ENCODE peak calls at places on chromosomes 16 and 17, in five cellular contexts. X is gastrocnemius medialis, I is OCI-LY7, U is left ventricle myocardium inferior, Y is fibroblast of lung. W is an unnamed sample. For H3K4me1, the result is how much of the 10 kb centered on the place peaks cover.

GRCh38 chr17:63332286-63332685 is 113.8 kb downstream of the CYB561 start:
- DNase-seq in X (no peak), I (no peak), U (no peak), Y (peak), W (no peak)

GRCh38 chr16:66918803-66919568 is at the start of gene CDH16:
- DNase-seq in X (no peak), I (no peak), U (no peak), Y (no peak), W (no peak)

GRCh38 chr17:50381260-50381815 is 8.3 kb downstream of the EME1 start:
- DNase-seq in X (no peak), I (no peak), U (no peak), Y (no peak), W (no peak)

GRCh38 chr17:36534117-36534880 is at the start of gene MYO19:
- DNase-seq in X (peak), I (peak), U (peak), Y (peak), W (peak)

GRCh38 chr16:57977418-57978069 is 6.6 kb upstream of the CNGB1 start:
- DNase-seq in X (no peak), I (no peak), U (no peak), Y (no peak), W (no peak)

GRCh38 chr17:71974051-71974450 is 146.8 kb upstream of the SOX9 start:
- DNase-seq in X (no peak), I (no peak), U (no peak), Y (no peak), W (no peak)

GRCh38 chr17:72030067-72030899 is 90.5 kb upstream of the SOX9 start:
- DNase-seq in X (no peak), I (peak), U (peak), Y (peak), W (peak)

GRCh38 chr17:42525221-42525620 is 10.8 kb upstream of the NAGLU start:
- DNase-seq in X (no peak), I (no peak), U (no peak), Y (peak), W (no peak)

GRCh38 chr16:55668337-55669281 is 12.8 kb downstream of the SLC6A2 start:
- DNase-seq in X (peak), I (no peak), U (no peak), Y (peak), W (no peak)

GRCh38 chr16:46673320-46674013 is 15.5 kb downstream of the VPS35 start:
- DNase-seq in X (no peak), I (peak), U (no peak), Y (peak), W (no peak)

GRCh38 chr17:63274156-63274555 is 171.9 kb downstream of the CYB561 start:
- DNase-seq in X (no peak), I (no peak), U (peak), Y (peak), W (no peak)

GRCh38 chr17:65228734-65229390 is 91.7 kb downstream of the RGS9 start:
- DNase-seq in X (no peak), I (no peak), U (no peak), Y (peak), W (no peak)

GRCh38 chr16:66247516-66248089 is 118.9 kb upstream of the CDH5 start:
- DNase-seq in X (peak), I (no peak), U (peak), Y (peak), W (no peak)

GRCh38 chr17:78890111-78890897 is 12.7 kb downstream of the CEP295NL start:
- DNase-seq in X (peak), I (peak), U (peak), Y (no peak), W (peak)

GRCh38 chr16:588639-588888 is 1.3 kb upstream of the RAB40C start:
- DNase-seq in X (no peak), I (peak), U (no peak), Y (peak), W (peak)

GRCh38 chr17:33664116-33664840 is 371.2 kb upstream of the ASIC2 start:
- DNase-seq in X (no peak), I (no peak), U (no peak), Y (no peak), W (no peak)

GRCh38 chr17:74206332-74206818 is 2.9 kb downstream of the RPL38 start:
- DNase-seq in X (no peak), I (no peak), U (no peak), Y (peak), W (no peak)

GRCh38 chr16:77951788-77952187 is 70.6 kb upstream of the CLEC3A start:
- DNase-seq in X (no peak), I (peak), U (no peak), Y (no peak), W (no peak)

GRCh38 chr17:7789131-7789530 is 44.9 kb upstream of the KDM6B start:
- DNase-seq in X (no peak), I (no peak), U (no peak), Y (no peak), W (no peak)

GRCh38 chr16:84423416-84423837 is 55.1 kb downstream of the ATP2C2 start:
- DNase-seq in X (no peak), I (peak), U (no peak), Y (peak), W (peak)

GRCh38 chr16:4696172-4696904 is 3.0 kb downstream of the NUDT16L1 start:
- DNase-seq in X (no peak), I (no peak), U (peak), Y (no peak), W (peak)

GRCh38 chr16:85986931-85987749 is 88.2 kb downstream of the IRF8 start:
- DNase-seq in X (no peak), I (peak), U (no peak), Y (no peak), W (no peak)

GRCh38 chr17:65783845-65784334 is 222.4 kb upstream of the AXIN2 start:
- DNase-seq in X (no peak), I (no peak), U (no peak), Y (peak), W (no peak)

GRCh38 chr16:29862383-29862883 is 593 bp downstream of the CDIPT start:
- DNase-seq in X (no peak), I (no peak), U (peak), Y (no peak), W (no peak)

GRCh38 chr16:648071-648785 is 937 bp upstream of the WDR90 start:
- DNase-seq in X (no peak), I (peak), U (no peak), Y (no peak), W (peak)

GRCh38 chr17:39791296-39791992 is 53.7 kb downstream of the GRB7 start:
- DNase-seq in X (no peak), I (no peak), U (no peak), Y (no peak), W (no peak)

GRCh38 chr17:39799395-39799794 is 61.7 kb downstream of the GRB7 start:
- DNase-seq in X (no peak), I (peak), U (no peak), Y (no peak), W (no peak)

GRCh38 chr17:39792523-39793221 is 54.9 kb downstream of the GRB7 start:
- DNase-seq in X (no peak), I (peak), U (no peak), Y (no peak), W (no peak)

GRCh38 chr17:39793473-39793872 is 55.7 kb downstream of the GRB7 start:
- DNase-seq in X (no peak), I (no peak), U (no peak), Y (no peak), W (no peak)

GRCh38 chr17:39794249-39794970 is 56.7 kb downstream of the GRB7 start:
- DNase-seq in X (no peak), I (peak), U (no peak), Y (no peak), W (no peak)
- H3K4me3 ChIP-seq in X (no peak), I (peak), U (no peak), Y (no peak), W (no peak)

DNA sequence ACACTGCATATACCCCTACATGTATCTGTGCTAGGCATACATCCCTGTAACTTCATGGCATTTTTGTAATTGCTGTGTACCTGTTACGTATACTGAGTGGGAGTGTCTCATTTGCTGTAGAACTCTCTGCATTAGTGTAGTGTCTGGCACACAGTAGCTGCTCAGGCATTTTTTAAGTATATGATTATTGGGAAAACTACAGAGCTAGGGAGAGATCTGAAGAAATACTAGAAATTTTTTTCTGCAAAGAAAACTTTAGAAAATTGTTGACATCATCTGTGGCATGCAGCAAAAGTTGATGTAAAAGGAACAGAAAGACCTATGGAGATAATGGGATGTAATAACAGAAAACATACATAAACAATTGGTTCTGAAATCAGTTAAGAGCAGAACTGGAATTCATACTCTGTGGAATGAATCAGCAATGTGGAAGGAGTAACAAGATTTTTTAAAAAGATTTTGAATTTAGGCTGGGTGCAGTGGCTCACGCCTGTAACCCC is 11.6 kb downstream of the CLTC start:
- DNase-seq in X (no peak), I (no peak), U (no peak), Y (no peak), W (no peak)
- H3K4me1 ChIP-seq in X (half or more), I (half or more), U (half or more), Y (under half), W (half or more)

GRCh38 chr16:72008424-72009216 is at the start of gene DHODH:
- DNase-seq in X (peak), I (peak), U (peak), Y (peak), W (peak)
- H3K27ac ChIP-seq in X (peak), I (peak), U (peak), Y (peak), W (peak)

DNA sequence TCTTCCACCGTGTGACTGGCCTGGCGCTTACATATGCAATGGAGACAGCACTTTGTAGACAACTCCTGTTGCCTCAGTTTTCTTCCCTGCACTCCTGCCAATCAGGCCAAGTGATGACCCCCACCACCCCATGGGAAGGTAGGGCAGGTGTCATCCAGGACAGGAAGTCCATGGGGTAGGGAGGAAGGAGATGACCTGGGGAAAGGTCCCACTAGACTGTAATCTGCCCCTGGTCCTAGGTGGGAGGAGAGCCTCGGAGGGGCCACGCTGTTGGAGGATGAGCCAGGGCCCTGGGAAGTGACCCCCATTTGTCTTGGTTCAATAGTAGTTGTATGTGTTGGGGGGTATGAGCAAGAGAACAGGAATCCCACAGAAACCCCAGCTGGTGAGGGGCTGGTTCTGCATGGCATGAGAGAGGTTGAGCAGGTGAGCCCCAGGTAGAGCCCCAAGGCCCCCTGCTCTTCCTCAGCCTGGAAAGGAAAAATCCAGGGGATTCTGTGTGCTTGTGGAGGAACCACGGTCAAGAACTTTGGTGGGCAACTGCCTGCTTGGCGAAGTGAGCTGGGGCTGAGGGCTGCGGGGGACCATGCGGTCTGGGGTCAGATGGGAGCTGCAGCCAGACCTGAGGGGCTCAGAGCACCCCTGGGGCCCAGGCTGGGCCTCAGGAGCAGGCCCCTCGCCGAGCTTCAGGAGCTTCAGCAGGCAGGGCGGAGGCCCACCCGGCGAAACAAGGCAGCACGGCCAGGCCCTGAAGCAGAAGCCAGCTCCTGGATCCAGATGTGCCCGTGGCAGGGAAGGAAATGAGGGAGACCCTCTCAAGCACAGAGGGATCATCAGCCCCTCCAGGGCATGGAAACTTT is 50.7 kb downstream of the NT5M start:
- DNase-seq in X (no peak), I (no peak), U (no peak), Y (no peak), W (peak)
- H3K4me3 ChIP-seq in X (no peak), I (no peak), U (no peak), Y (no peak), W (no peak)

W was measured in upper lobe of right lung.